ENCODE peak calls at places on chromosomes 13 and 19, in nine cellular contexts. One of them, this sample, is unnamed.
A peak's percentile ranks its signal among the peaks of the same experiment; 100 is the strongest.

GRCh38 chr19:19214892-19215291 is 3.1 kb downstream of the NCAN start:
- DNase-seq in activated naive CD4-positive, alpha-beta T cell: no peak
- DNase-seq in ELR: peak; percentile 41
- DNase-seq in stimulated activated CD4-positive, alpha-beta T cell treated with anti-CD3 and anti-CD28 coated beads, Interleukin-4, amount 100 ng/mL, for 4 hours: no peak
- DNase-seq in heart right ventricle: peak; percentile 31
- DNase-seq in HuH-7: peak; percentile 93
- DNase-seq in cardiac septum: no peak
- DNase-seq in NCI-H2029: no peak
- DNase-seq in mucosa of descending colon: no peak
- DNase-seq in this sample: no peak

GRCh38 chr13:107824636-107825035 is 390.7 kb downstream of the LIG4 start:
- DNase-seq in activated naive CD4-positive, alpha-beta T cell: no peak
- DNase-seq in ELR: no peak
- DNase-seq in stimulated activated CD4-positive, alpha-beta T cell treated with anti-CD3 and anti-CD28 coated beads, Interleukin-4, amount 100 ng/mL, for 4 hours: no peak
- DNase-seq in heart right ventricle: no peak
- DNase-seq in HuH-7: no peak
- DNase-seq in cardiac septum: no peak
- DNase-seq in NCI-H2029: no peak
- DNase-seq in mucosa of descending colon: no peak
- DNase-seq in this sample: no peak

GRCh38 chr19:16571689-16572331 is 405 bp downstream of the SLC35E1 start:
- DNase-seq in activated naive CD4-positive, alpha-beta T cell: no peak
- DNase-seq in ELR: peak; percentile 56
- DNase-seq in stimulated activated CD4-positive, alpha-beta T cell treated with anti-CD3 and anti-CD28 coated beads, Interleukin-4, amount 100 ng/mL, for 4 hours: peak; percentile 25
- DNase-seq in heart right ventricle: no peak
- DNase-seq in HuH-7: no peak
- DNase-seq in cardiac septum: no peak
- DNase-seq in NCI-H2029: no peak
- DNase-seq in mucosa of descending colon: peak; percentile 80
- DNase-seq in this sample: peak; percentile 43

GRCh38 chr13:50174630-50175029 is 159.4 kb downstream of the KCNRG start:
- DNase-seq in activated naive CD4-positive, alpha-beta T cell: no peak
- DNase-seq in ELR: no peak
- DNase-seq in stimulated activated CD4-positive, alpha-beta T cell treated with anti-CD3 and anti-CD28 coated beads, Interleukin-4, amount 100 ng/mL, for 4 hours: no peak
- DNase-seq in heart right ventricle: no peak
- DNase-seq in HuH-7: no peak
- DNase-seq in cardiac septum: no peak
- DNase-seq in NCI-H2029: no peak
- DNase-seq in mucosa of descending colon: no peak
- DNase-seq in this sample: no peak

GRCh38 chr13:32311188-32311897 is 3.8 kb downstream of the ZAR1L start:
- DNase-seq in activated naive CD4-positive, alpha-beta T cell: no peak
- DNase-seq in ELR: no peak
- DNase-seq in stimulated activated CD4-positive, alpha-beta T cell treated with anti-CD3 and anti-CD28 coated beads, Interleukin-4, amount 100 ng/mL, for 4 hours: no peak
- DNase-seq in heart right ventricle: no peak
- DNase-seq in HuH-7: no peak
- DNase-seq in cardiac septum: no peak
- DNase-seq in NCI-H2029: no peak
- DNase-seq in mucosa of descending colon: peak; percentile 48
- DNase-seq in this sample: no peak

GRCh38 chr19:18429717-18430416 is 8.1 kb downstream of the ISYNA1 start:
- DNase-seq in activated naive CD4-positive, alpha-beta T cell: no peak
- DNase-seq in ELR: no peak
- DNase-seq in stimulated activated CD4-positive, alpha-beta T cell treated with anti-CD3 and anti-CD28 coated beads, Interleukin-4, amount 100 ng/mL, for 4 hours: no peak
- DNase-seq in heart right ventricle: no peak
- DNase-seq in HuH-7: no peak
- DNase-seq in cardiac septum: no peak
- DNase-seq in NCI-H2029: no peak
- DNase-seq in mucosa of descending colon: peak; percentile 59
- DNase-seq in this sample: no peak

GRCh38 chr19:5330307-5330720 is 10.3 kb downstream of the PTPRS start:
- DNase-seq in activated naive CD4-positive, alpha-beta T cell: no peak
- DNase-seq in ELR: no peak
- DNase-seq in stimulated activated CD4-positive, alpha-beta T cell treated with anti-CD3 and anti-CD28 coated beads, Interleukin-4, amount 100 ng/mL, for 4 hours: no peak
- DNase-seq in heart right ventricle: no peak
- DNase-seq in HuH-7: no peak
- DNase-seq in cardiac septum: no peak
- DNase-seq in NCI-H2029: no peak
- DNase-seq in mucosa of descending colon: no peak
- DNase-seq in this sample: no peak

GRCh38 chr13:66914155-66914554 is 316.0 kb downstream of the PCDH9 start:
- DNase-seq in activated naive CD4-positive, alpha-beta T cell: no peak
- DNase-seq in ELR: peak; percentile 19
- DNase-seq in stimulated activated CD4-positive, alpha-beta T cell treated with anti-CD3 and anti-CD28 coated beads, Interleukin-4, amount 100 ng/mL, for 4 hours: no peak
- DNase-seq in heart right ventricle: no peak
- DNase-seq in HuH-7: no peak
- DNase-seq in cardiac septum: no peak
- DNase-seq in NCI-H2029: no peak
- DNase-seq in mucosa of descending colon: no peak
- DNase-seq in this sample: no peak